ENCODE peak calls at places on chromosomes 4 and X, in five cellular contexts. One of them, this sample, is unnamed.
A peak's percentile ranks its signal among the peaks of the same experiment; 100 is the strongest.

GRCh38 chrX:72100824-72101351 is 30.8 kb downstream of the RTL5 start:
- DNase-seq in H1: no peak
- DNase-seq in HepG2: no peak
- DNase-seq in K562: no peak
- DNase-seq in WTC11: no peak
- DNase-seq in this sample: peak; percentile 70

GRCh38 chr4:91936301-91936700 is 367.5 kb upstream of the GRID2 start:
- DNase-seq in H1: no peak
- DNase-seq in HepG2: no peak
- DNase-seq in K562: no peak
- DNase-seq in WTC11: no peak
- DNase-seq in this sample: no peak

GRCh38 chrX:9221714-9222113 is 187.8 kb upstream of the FAM9B start:
- DNase-seq in H1: no peak
- DNase-seq in HepG2: no peak
- DNase-seq in K562: no peak
- DNase-seq in WTC11: no peak
- DNase-seq in this sample: no peak

GRCh38 chr4:140156529-140157171 is 2.7 kb upstream of the MAML3 start:
- DNase-seq in H1: no peak
- DNase-seq in HepG2: no peak
- DNase-seq in K562: no peak
- DNase-seq in WTC11: no peak
- DNase-seq in this sample: peak; percentile 24

GRCh38 chr4:108172780-108173598 is 4.3 kb upstream of the LEF1 start:
- DNase-seq in H1: peak; percentile 64
- DNase-seq in HepG2: peak; percentile 41
- DNase-seq in K562: peak; percentile 84
- DNase-seq in WTC11: peak; percentile 38
- DNase-seq in this sample: no peak

GRCh38 chr4:1691737-1692373 is 7.7 kb upstream of the FAM53A start:
- DNase-seq in H1: no peak
- DNase-seq in HepG2: no peak
- DNase-seq in K562: no peak
- DNase-seq in WTC11: no peak
- DNase-seq in this sample: no peak

GRCh38 chr4:181150173-181150572 is 1093.0 kb upstream of the TENM3 start:
- DNase-seq in H1: no peak
- DNase-seq in HepG2: peak; percentile 6
- DNase-seq in K562: no peak
- DNase-seq in WTC11: no peak
- DNase-seq in this sample: no peak

GRCh38 chrX:84044051-84044450 is 143.9 kb downstream of the RPS6KA6 start:
- DNase-seq in H1: no peak
- DNase-seq in HepG2: no peak
- DNase-seq in K562: no peak
- DNase-seq in WTC11: no peak
- DNase-seq in this sample: no peak

GRCh38 chrX:63784902-63785692 is at the start of gene ARHGEF9:
- DNase-seq in H1: peak; percentile 71
- DNase-seq in HepG2: no peak
- DNase-seq in K562: no peak
- DNase-seq in WTC11: peak; percentile 64
- DNase-seq in this sample: no peak

GRCh38 chr4:53908661-53909078 is 155.7 kb downstream of the CHIC2 start:
- DNase-seq in H1: no peak
- DNase-seq in HepG2: peak; percentile 83
- DNase-seq in K562: peak; percentile 16
- DNase-seq in WTC11: no peak
- DNase-seq in this sample: peak; percentile 8

GRCh38 chrX:155259752-155260151 is 4.5 kb downstream of the RAB39B start:
- DNase-seq in H1: no peak
- DNase-seq in HepG2: no peak
- DNase-seq in K562: no peak
- DNase-seq in WTC11: no peak
- DNase-seq in this sample: no peak

DNA sequence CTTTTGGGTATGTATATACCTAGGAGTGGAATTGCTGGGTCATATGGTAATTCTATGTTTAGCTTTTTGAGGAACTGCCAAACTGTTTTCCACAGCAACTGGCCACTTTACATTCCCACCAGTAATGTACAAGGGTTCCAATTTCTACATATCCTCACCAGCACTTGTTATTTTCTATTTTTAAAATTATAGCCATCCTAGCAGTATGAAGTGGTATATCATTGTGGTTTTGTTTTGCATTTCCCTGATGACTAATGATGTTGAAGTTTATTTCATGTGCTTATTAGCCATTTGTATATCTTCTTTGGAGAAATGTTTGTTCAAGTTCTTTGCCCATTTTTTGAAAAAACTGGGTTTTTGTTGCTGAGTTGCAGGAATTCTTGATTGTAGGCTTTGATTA is 39.6 kb downstream of the TMEM164 start:
- DNase-seq in H1: no peak
- DNase-seq in HepG2: no peak
- DNase-seq in K562: no peak
- DNase-seq in WTC11: no peak
- DNase-seq in this sample: no peak
- TF ChIP-seq ATF2 in H1: no peak
- TF ChIP-seq ATF2 in HepG2: no peak
- TF ChIP-seq ATF2 in K562: no peak
- TF ChIP-seq ATF2 in WTC11: no peak
- TF ChIP-seq ATF2 in this sample: no peak

DNA sequence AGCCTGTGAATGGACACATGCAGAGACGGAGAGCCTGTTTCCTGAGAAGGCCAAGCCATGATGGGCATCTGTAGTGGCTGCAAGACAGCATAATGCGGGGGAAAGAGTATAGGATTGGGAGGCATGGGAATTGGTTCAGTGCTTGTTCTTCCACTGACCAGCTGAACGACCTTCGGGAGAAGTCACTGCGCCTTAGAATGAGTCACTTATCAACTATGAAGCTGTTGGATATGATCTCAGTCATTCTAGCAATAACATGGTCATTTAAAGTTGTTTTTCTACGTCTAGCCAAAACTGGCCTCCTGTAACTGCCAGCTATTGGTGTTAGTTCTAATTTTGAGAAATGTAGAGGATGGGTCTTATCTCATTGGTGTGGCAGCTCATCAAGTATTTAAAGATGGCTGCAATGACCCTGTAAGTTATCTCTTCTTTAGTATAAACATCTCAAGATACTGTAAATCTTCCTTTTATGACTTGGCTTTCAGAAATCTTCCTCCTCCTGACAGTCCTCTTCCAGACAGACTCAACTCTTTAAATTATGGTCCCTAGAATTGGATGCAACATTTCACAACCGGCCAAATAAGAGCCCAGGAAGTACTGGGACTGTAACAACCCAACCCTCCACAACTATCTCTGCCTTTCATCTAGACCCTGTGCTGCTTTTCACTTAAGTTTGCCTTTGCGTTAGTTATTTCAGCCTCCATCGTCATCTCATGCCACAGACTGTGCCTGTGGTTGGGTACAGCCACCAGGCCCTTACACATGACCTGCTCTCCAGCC is 243.3 kb downstream of the CBR4 start:
- DNase-seq in H1: no peak
- DNase-seq in HepG2: no peak
- DNase-seq in K562: no peak
- DNase-seq in WTC11: no peak
- DNase-seq in this sample: no peak
- TF ChIP-seq ATF2 in H1: no peak
- TF ChIP-seq ATF2 in HepG2: no peak
- TF ChIP-seq ATF2 in K562: no peak
- TF ChIP-seq ATF2 in WTC11: no peak
- TF ChIP-seq ATF2 in this sample: no peak

GRCh38 chr4:128635141-128635911 is 174.2 kb upstream of the JADE1 start:
- DNase-seq in H1: peak; percentile 42
- DNase-seq in HepG2: peak; percentile 15
- DNase-seq in K562: peak; percentile 42
- DNase-seq in WTC11: no peak
- DNase-seq in this sample: no peak
- TF ChIP-seq ATF2 in H1: no peak
- TF ChIP-seq ATF2 in HepG2: no peak
- TF ChIP-seq ATF2 in K562: no peak
- TF ChIP-seq ATF2 in WTC11: no peak
- TF ChIP-seq ATF2 in this sample: no peak

GRCh38 chr4:99383833-99384392 is 31.4 kb upstream of the ADH1C start:
- DNase-seq in H1: no peak
- DNase-seq in HepG2: no peak
- DNase-seq in K562: no peak
- DNase-seq in WTC11: no peak
- DNase-seq in this sample: no peak
- TF ChIP-seq ATF2 in H1: no peak
- TF ChIP-seq ATF2 in HepG2: no peak
- TF ChIP-seq ATF2 in K562: no peak
- TF ChIP-seq ATF2 in WTC11: no peak
- TF ChIP-seq ATF2 in this sample: no peak

GRCh38 chr4:185101354-185101890 is 41.6 kb upstream of the SLC25A4 start:
- DNase-seq in H1: no peak
- DNase-seq in HepG2: no peak
- DNase-seq in K562: no peak
- DNase-seq in WTC11: no peak
- DNase-seq in this sample: no peak
- TF ChIP-seq ATF2 in H1: no peak
- TF ChIP-seq ATF2 in HepG2: no peak
- TF ChIP-seq ATF2 in K562: no peak
- TF ChIP-seq ATF2 in WTC11: no peak
- TF ChIP-seq ATF2 in this sample: no peak

GRCh38 chr4:174697896-174698295 is 131.2 kb downstream of the GLRA3 start:
- DNase-seq in H1: no peak
- DNase-seq in HepG2: no peak
- DNase-seq in K562: no peak
- DNase-seq in WTC11: no peak
- DNase-seq in this sample: no peak

GRCh38 chr4:174696657-174697056 is 132.4 kb downstream of the GLRA3 start:
- DNase-seq in H1: no peak
- DNase-seq in HepG2: no peak
- DNase-seq in K562: no peak
- DNase-seq in WTC11: no peak
- DNase-seq in this sample: no peak

GRCh38 chr4:174699654-174700053 is 129.4 kb downstream of the GLRA3 start:
- DNase-seq in H1: no peak
- DNase-seq in HepG2: no peak
- DNase-seq in K562: no peak
- DNase-seq in WTC11: no peak
- DNase-seq in this sample: no peak

GRCh38 chr4:174702974-174703478 is 126.0 kb downstream of the GLRA3 start:
- DNase-seq in H1: no peak
- DNase-seq in HepG2: no peak
- DNase-seq in K562: no peak
- DNase-seq in WTC11: no peak
- DNase-seq in this sample: no peak

GRCh38 chr4:174697164-174697563 is 131.9 kb downstream of the GLRA3 start:
- DNase-seq in H1: no peak
- DNase-seq in HepG2: no peak
- DNase-seq in K562: no peak
- DNase-seq in WTC11: no peak
- DNase-seq in this sample: no peak
- TF ChIP-seq ATF2 in H1: no peak
- TF ChIP-seq ATF2 in HepG2: no peak
- TF ChIP-seq ATF2 in K562: no peak
- TF ChIP-seq ATF2 in WTC11: no peak
- TF ChIP-seq ATF2 in this sample: no peak

DNA sequence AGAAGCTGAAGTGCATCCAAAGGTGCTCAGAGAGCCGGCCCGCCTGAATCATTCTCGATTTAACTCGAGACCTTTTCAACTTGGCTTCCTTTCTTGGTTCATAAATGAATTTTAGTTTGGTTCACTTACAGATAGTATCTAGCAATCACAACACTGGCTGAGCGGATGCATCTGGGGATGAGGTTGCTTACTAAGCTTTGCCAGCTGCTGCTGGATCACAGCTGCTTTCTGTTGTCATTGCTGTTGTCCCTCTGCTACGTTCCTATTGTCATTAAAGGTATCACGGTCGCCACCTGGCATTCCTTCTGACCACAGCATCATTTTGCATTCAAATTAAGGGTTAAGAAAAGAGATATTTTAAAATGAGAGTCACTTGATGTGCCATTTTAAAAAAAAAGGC is 115.5 kb downstream of the NFKB1 start:
- DNase-seq in H1: no peak
- DNase-seq in HepG2: no peak
- DNase-seq in K562: no peak
- DNase-seq in WTC11: peak; percentile 25
- DNase-seq in this sample: no peak
- TF ChIP-seq ATF2 in H1: no peak
- TF ChIP-seq ATF2 in HepG2: no peak
- TF ChIP-seq ATF2 in K562: no peak
- TF ChIP-seq ATF2 in WTC11: no peak
- TF ChIP-seq ATF2 in this sample: no peak

DNA sequence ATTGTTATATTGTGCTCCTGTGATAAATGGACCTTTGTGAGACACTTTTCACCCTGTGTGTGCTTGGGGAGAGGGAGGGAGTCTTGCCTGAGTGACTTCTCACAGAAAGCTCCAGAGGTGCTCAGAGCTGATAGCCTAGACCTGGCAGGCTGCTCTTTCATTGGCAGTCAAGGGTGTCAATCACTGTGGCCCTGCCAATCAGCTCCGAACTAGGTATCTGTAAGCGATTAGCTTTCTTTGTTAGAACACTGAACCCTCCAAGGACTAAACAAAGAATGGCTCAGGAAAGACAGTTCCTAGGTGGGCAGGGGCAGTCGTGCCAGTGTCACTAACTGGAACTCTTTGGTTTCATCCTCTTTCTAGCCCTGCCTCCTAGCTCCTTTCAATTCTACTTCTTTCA is 2.7 kb upstream of the NALF2 start:
- DNase-seq in H1: peak; percentile 65
- DNase-seq in HepG2: peak; percentile 52
- DNase-seq in K562: no peak
- DNase-seq in WTC11: peak; percentile 46
- DNase-seq in this sample: no peak
- TF ChIP-seq ATF2 in H1: no peak
- TF ChIP-seq ATF2 in HepG2: no peak
- TF ChIP-seq ATF2 in K562: no peak
- TF ChIP-seq ATF2 in WTC11: no peak
- TF ChIP-seq ATF2 in this sample: no peak

GRCh38 chr4:149897784-149898183 is 82.1 kb upstream of the IQCM start:
- DNase-seq in H1: no peak
- DNase-seq in HepG2: no peak
- DNase-seq in K562: no peak
- DNase-seq in WTC11: no peak
- DNase-seq in this sample: no peak
- TF ChIP-seq ATF2 in H1: no peak
- TF ChIP-seq ATF2 in HepG2: no peak
- TF ChIP-seq ATF2 in K562: no peak
- TF ChIP-seq ATF2 in WTC11: no peak
- TF ChIP-seq ATF2 in this sample: no peak

GRCh38 chr4:38681283-38682066 is 17.5 kb downstream of the KLF3 start:
- DNase-seq in H1: no peak
- DNase-seq in HepG2: no peak
- DNase-seq in K562: no peak
- DNase-seq in WTC11: no peak
- DNase-seq in this sample: no peak

GRCh38 chr4:38675167-38676121 is 11.4 kb downstream of the KLF3 start:
- DNase-seq in H1: peak; percentile 87
- DNase-seq in HepG2: peak; percentile 77
- DNase-seq in K562: peak; percentile 45
- DNase-seq in WTC11: peak; percentile 85
- DNase-seq in this sample: no peak

GRCh38 chr4:38677466-38677865 is 13.5 kb downstream of the KLF3 start:
- DNase-seq in H1: no peak
- DNase-seq in HepG2: no peak
- DNase-seq in K562: no peak
- DNase-seq in WTC11: no peak
- DNase-seq in this sample: no peak

GRCh38 chr4:38676986-38677385 is 13.0 kb downstream of the KLF3 start:
- DNase-seq in H1: no peak
- DNase-seq in HepG2: no peak
- DNase-seq in K562: no peak
- DNase-seq in WTC11: no peak
- DNase-seq in this sample: no peak

GRCh38 chr4:38678078-38678477 is 14.1 kb downstream of the KLF3 start:
- DNase-seq in H1: no peak
- DNase-seq in HepG2: no peak
- DNase-seq in K562: no peak
- DNase-seq in WTC11: no peak
- DNase-seq in this sample: no peak
- TF ChIP-seq ATF2 in H1: no peak
- TF ChIP-seq ATF2 in HepG2: no peak
- TF ChIP-seq ATF2 in K562: no peak
- TF ChIP-seq ATF2 in WTC11: no peak
- TF ChIP-seq ATF2 in this sample: no peak

This sample was measured in GM12878.